ENCODE peak calls at places on chromosomes 4 and X, in five cellular contexts. One of them, this sample, is unnamed.

GRCh38 chr4:54637325-54637724 is 20.4 kb upstream of the KIT start:
- DNase-seq in tibial nerve: no peak
- DNase-seq in mucosa of descending colon: no peak
- DNase-seq in BE2C: no peak
- DNase-seq in mesendoderm: no peak
- DNase-seq in this sample: no peak

GRCh38 chr4:139651282-139652194 is 14.1 kb upstream of the MGST2 start:
- DNase-seq in mucosa of descending colon: peak; percentile 64
- DNase-seq in BE2C: peak; percentile 81
- DNase-seq in tibial nerve: peak; percentile 45
- DNase-seq in mesendoderm: peak; percentile 84
- DNase-seq in this sample: peak; percentile 83

GRCh38 chr4:25313194-25313895 is 771 bp downstream of the ZCCHC4 start:
- DNase-seq in mesendoderm: peak; percentile 27
- DNase-seq in BE2C: no peak
- DNase-seq in mucosa of descending colon: peak; percentile 32
- DNase-seq in tibial nerve: no peak
- DNase-seq in this sample: no peak

GRCh38 chrX:18377802-18378201 is 23.3 kb upstream of the SCML2 start:
- DNase-seq in mesendoderm: peak; percentile 60
- DNase-seq in BE2C: peak; percentile 36
- DNase-seq in tibial nerve: no peak
- DNase-seq in mucosa of descending colon: no peak
- DNase-seq in this sample: no peak

GRCh38 chrX:54416965-54417364 is 23.2 kb upstream of the TSR2 start:
- DNase-seq in mesendoderm: no peak
- DNase-seq in tibial nerve: no peak
- DNase-seq in BE2C: no peak
- DNase-seq in mucosa of descending colon: no peak
- DNase-seq in this sample: no peak

GRCh38 chr4:76981649-76982048 is 32.1 kb downstream of the SEPTIN11 start:
- DNase-seq in mesendoderm: no peak
- DNase-seq in tibial nerve: no peak
- DNase-seq in BE2C: no peak
- DNase-seq in mucosa of descending colon: no peak
- DNase-seq in this sample: no peak

GRCh38 chr4:53019485-53020382 is 157.6 kb downstream of the RASL11B start:
- DNase-seq in BE2C: no peak
- DNase-seq in tibial nerve: no peak
- DNase-seq in mucosa of descending colon: no peak
- DNase-seq in mesendoderm: no peak
- DNase-seq in this sample: no peak

GRCh38 chrX:78619829-78620228 is 39.3 kb downstream of the RTL3 start:
- DNase-seq in tibial nerve: no peak
- DNase-seq in BE2C: no peak
- DNase-seq in mesendoderm: no peak
- DNase-seq in mucosa of descending colon: peak; percentile 36
- DNase-seq in this sample: no peak

GRCh38 chr4:155522201-155522600 is 144.4 kb upstream of the GUCY1A1 start:
- DNase-seq in mucosa of descending colon: no peak
- DNase-seq in BE2C: no peak
- DNase-seq in mesendoderm: no peak
- DNase-seq in tibial nerve: no peak
- DNase-seq in this sample: no peak

GRCh38 chr4:6747690-6748068 is 31.7 kb downstream of the BLOC1S4 start:
- DNase-seq in mucosa of descending colon: peak; percentile 76
- DNase-seq in tibial nerve: no peak
- DNase-seq in BE2C: no peak
- DNase-seq in mesendoderm: no peak
- DNase-seq in this sample: no peak

GRCh38 chrX:114582698-114583395 is 1.0 kb upstream of the HTR2C start:
- DNase-seq in tibial nerve: no peak
- DNase-seq in BE2C: no peak
- DNase-seq in mucosa of descending colon: no peak
- DNase-seq in mesendoderm: peak; percentile 28
- DNase-seq in this sample: no peak

GRCh38 chr4:122772311-122772710 is 39.8 kb downstream of the BBS12 start:
- DNase-seq in BE2C: no peak
- DNase-seq in tibial nerve: no peak
- DNase-seq in mucosa of descending colon: no peak
- DNase-seq in mesendoderm: no peak
- DNase-seq in this sample: no peak

GRCh38 chrX:30573125-30573524 is 4.4 kb downstream of the TASL start:
- DNase-seq in BE2C: no peak
- DNase-seq in tibial nerve: no peak
- DNase-seq in mucosa of descending colon: no peak
- DNase-seq in mesendoderm: no peak
- DNase-seq in this sample: no peak

GRCh38 chr4:86896596-86896995 is 4.4 kb upstream of the C4orf36 start:
- DNase-seq in tibial nerve: no peak
- DNase-seq in mesendoderm: no peak
- DNase-seq in BE2C: peak; percentile 25
- DNase-seq in mucosa of descending colon: no peak
- DNase-seq in this sample: no peak

GRCh38 chr4:84232311-84233095 is 266.6 kb downstream of the NKX6-1 start:
- DNase-seq in BE2C: no peak
- DNase-seq in tibial nerve: no peak
- DNase-seq in mucosa of descending colon: no peak
- DNase-seq in mesendoderm: no peak
- DNase-seq in this sample: no peak

GRCh38 chr4:70473691-70474090 is 1.7 kb downstream of the MUC7 start:
- DNase-seq in BE2C: no peak
- DNase-seq in mesendoderm: no peak
- DNase-seq in mucosa of descending colon: no peak
- DNase-seq in tibial nerve: no peak
- DNase-seq in this sample: no peak
- H3K4me3 ChIP-seq in BE2C: no peak overlapping the region
- H3K4me3 ChIP-seq in mesendoderm: no peak overlapping the region
- H3K4me3 ChIP-seq in mucosa of descending colon: no peak overlapping the region
- H3K4me3 ChIP-seq in tibial nerve: no peak overlapping the region
- H3K4me3 ChIP-seq in this sample: no peak overlapping the region

GRCh38 chrX:418927-419729 is 32.4 kb upstream of the PPP2R3B start:
- DNase-seq in mucosa of descending colon: peak; percentile 6
- DNase-seq in tibial nerve: no peak
- DNase-seq in BE2C: no peak
- DNase-seq in mesendoderm: no peak
- DNase-seq in this sample: no peak

GRCh38 chrX:410296-410695 is 23.6 kb upstream of the PPP2R3B start:
- DNase-seq in mucosa of descending colon: no peak
- DNase-seq in mesendoderm: no peak
- DNase-seq in BE2C: no peak
- DNase-seq in tibial nerve: no peak
- DNase-seq in this sample: no peak

GRCh38 chrX:413322-414201 is 26.9 kb upstream of the PPP2R3B start:
- DNase-seq in mesendoderm: peak; percentile 68
- DNase-seq in tibial nerve: no peak
- DNase-seq in mucosa of descending colon: no peak
- DNase-seq in BE2C: no peak
- DNase-seq in this sample: peak; percentile 76
- H3K4me3 ChIP-seq in mesendoderm: no peak overlapping the region
- H3K4me3 ChIP-seq in tibial nerve: no peak overlapping the region
- H3K4me3 ChIP-seq in mucosa of descending colon: no peak overlapping the region
- H3K4me3 ChIP-seq in BE2C: no peak overlapping the region
- H3K4me3 ChIP-seq in this sample: peak overlapping the region; percentile 60

DNA sequence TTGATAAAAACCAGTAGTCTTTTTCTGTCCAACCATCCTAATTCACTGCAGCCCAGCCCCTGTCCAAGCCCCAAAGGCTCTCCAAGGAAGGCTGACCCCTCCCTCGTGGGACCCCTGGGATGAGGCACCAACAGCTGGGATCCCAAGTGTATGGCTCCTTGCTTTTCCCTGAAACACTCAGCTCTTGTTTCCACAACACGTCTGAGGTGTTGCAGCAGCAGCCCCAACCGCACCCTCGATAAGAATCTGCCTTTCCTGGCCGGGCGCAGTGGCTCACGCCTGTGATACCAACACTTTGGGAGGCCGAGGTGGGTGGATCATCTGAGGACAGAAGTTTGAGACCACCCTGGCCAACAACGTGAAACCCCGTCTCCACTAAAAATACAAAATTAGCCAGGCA is 17.0 kb upstream of the ATP6AP2 start:
- DNase-seq in mucosa of descending colon: no peak
- DNase-seq in mesendoderm: no peak
- DNase-seq in BE2C: no peak
- DNase-seq in tibial nerve: no peak
- DNase-seq in this sample: no peak
- H3K4me3 ChIP-seq in mucosa of descending colon: no peak overlapping the region
- H3K4me3 ChIP-seq in mesendoderm: no peak overlapping the region
- H3K4me3 ChIP-seq in BE2C: no peak overlapping the region
- H3K4me3 ChIP-seq in tibial nerve: no peak overlapping the region
- H3K4me3 ChIP-seq in this sample: no peak overlapping the region

DNA sequence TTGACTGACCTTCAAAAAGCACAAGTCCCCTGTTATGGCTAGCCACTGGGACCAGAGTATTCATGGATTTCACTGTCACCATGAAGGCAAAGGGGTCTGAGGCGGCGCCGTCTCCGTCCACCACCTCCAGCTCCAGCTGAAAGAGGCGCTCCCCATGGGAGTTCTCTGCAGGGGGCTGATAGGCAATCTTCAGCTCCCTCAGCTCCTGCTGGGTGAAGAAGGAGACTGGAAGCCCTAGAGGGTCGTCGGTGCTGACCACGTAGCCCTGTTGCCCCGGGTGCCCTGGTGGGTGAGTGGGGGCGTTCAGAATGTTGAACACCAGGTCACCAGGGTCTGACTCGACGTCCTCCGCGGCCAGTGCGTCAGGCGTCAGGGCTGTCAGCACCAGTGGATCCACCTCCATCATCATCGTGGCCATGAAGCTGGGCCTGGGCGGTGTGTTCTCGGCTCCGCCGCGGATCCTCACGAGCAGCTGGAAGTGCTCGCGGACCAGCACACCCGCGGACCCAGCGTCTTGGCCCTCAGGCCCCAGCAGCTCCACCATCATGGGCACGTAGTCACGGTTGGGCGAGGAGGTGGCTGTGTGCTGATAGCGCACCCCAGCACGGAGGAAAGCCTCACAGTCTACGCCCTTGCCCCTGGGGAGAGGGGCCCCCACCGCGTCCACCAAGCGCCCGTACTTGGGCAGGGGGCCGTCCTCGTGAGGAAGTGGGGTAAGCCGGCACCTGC is 980 bp downstream of the FREM3 start:
- DNase-seq in tibial nerve: no peak
- DNase-seq in mesendoderm: no peak
- DNase-seq in mucosa of descending colon: no peak
- DNase-seq in BE2C: no peak
- DNase-seq in this sample: peak; percentile 25
- H3K4me3 ChIP-seq in tibial nerve: no peak overlapping the region
- H3K4me3 ChIP-seq in mesendoderm: no peak overlapping the region
- H3K4me3 ChIP-seq in mucosa of descending colon: no peak overlapping the region
- H3K4me3 ChIP-seq in BE2C: no peak overlapping the region
- H3K4me3 ChIP-seq in this sample: peak overlapping the region; percentile 59

GRCh38 chrX:107168259-107168658 is 38.0 kb downstream of the NUP62CL start:
- DNase-seq in tibial nerve: no peak
- DNase-seq in BE2C: no peak
- DNase-seq in mesendoderm: no peak
- DNase-seq in mucosa of descending colon: no peak
- DNase-seq in this sample: no peak
- H3K4me3 ChIP-seq in tibial nerve: no peak overlapping the region
- H3K4me3 ChIP-seq in BE2C: no peak overlapping the region
- H3K4me3 ChIP-seq in mesendoderm: no peak overlapping the region
- H3K4me3 ChIP-seq in mucosa of descending colon: no peak overlapping the region
- H3K4me3 ChIP-seq in this sample: no peak overlapping the region

GRCh38 chr4:176303938-176304337 is 15.8 kb upstream of the SPCS3 start:
- DNase-seq in mesendoderm: peak; percentile 90
- DNase-seq in tibial nerve: no peak
- DNase-seq in mucosa of descending colon: no peak
- DNase-seq in BE2C: no peak
- DNase-seq in this sample: no peak
- H3K4me3 ChIP-seq in mesendoderm: no peak overlapping the region
- H3K4me3 ChIP-seq in tibial nerve: no peak overlapping the region
- H3K4me3 ChIP-seq in mucosa of descending colon: no peak overlapping the region
- H3K4me3 ChIP-seq in BE2C: no peak overlapping the region
- H3K4me3 ChIP-seq in this sample: no peak overlapping the region

GRCh38 chr4:4860803-4861591 is 1.5 kb downstream of the MSX1 start:
- DNase-seq in BE2C: no peak
- DNase-seq in mucosa of descending colon: no peak
- DNase-seq in tibial nerve: no peak
- DNase-seq in mesendoderm: peak; percentile 64
- DNase-seq in this sample: no peak

GRCh38 chr4:4861592-4862551 is 2.4 kb downstream of the MSX1 start:
- DNase-seq in mucosa of descending colon: no peak
- DNase-seq in BE2C: no peak
- DNase-seq in mesendoderm: peak; percentile 30
- DNase-seq in tibial nerve: no peak
- DNase-seq in this sample: peak; percentile 26

GRCh38 chr4:4859010-4859798 is at the start of gene MSX1:
- DNase-seq in tibial nerve: peak; percentile 74
- DNase-seq in BE2C: peak; percentile 94
- DNase-seq in mesendoderm: peak; percentile 92
- DNase-seq in mucosa of descending colon: peak; percentile 84
- DNase-seq in this sample: peak; percentile 91

GRCh38 chr4:4859799-4860380 is 425 bp downstream of the MSX1 start:
- DNase-seq in BE2C: peak; percentile 37
- DNase-seq in mesendoderm: no peak
- DNase-seq in tibial nerve: no peak
- DNase-seq in mucosa of descending colon: no peak
- DNase-seq in this sample: no peak

GRCh38 chr4:4860381-4860802 is 927 bp downstream of the MSX1 start:
- DNase-seq in BE2C: no peak
- DNase-seq in mucosa of descending colon: no peak
- DNase-seq in mesendoderm: no peak
- DNase-seq in tibial nerve: no peak
- DNase-seq in this sample: no peak
- H3K4me3 ChIP-seq in BE2C: peak overlapping the region; percentile 55
- H3K4me3 ChIP-seq in mucosa of descending colon: no peak overlapping the region
- H3K4me3 ChIP-seq in mesendoderm: peak overlapping the region; percentile 37
- H3K4me3 ChIP-seq in tibial nerve: peak overlapping the region; percentile 54
- H3K4me3 ChIP-seq in this sample: peak overlapping the region; percentile 83

GRCh38 chrX:119468930-119469635 is 839 bp downstream of the SLC25A5 start:
- DNase-seq in tibial nerve: peak; percentile 74
- DNase-seq in mesendoderm: peak; percentile 83
- DNase-seq in BE2C: peak; percentile 87
- DNase-seq in mucosa of descending colon: peak; percentile 95
- DNase-seq in this sample: peak; percentile 94

GRCh38 chrX:119467842-119468185 is 430 bp upstream of the SLC25A5 start:
- DNase-seq in mucosa of descending colon: no peak
- DNase-seq in tibial nerve: no peak
- DNase-seq in BE2C: no peak
- DNase-seq in mesendoderm: no peak
- DNase-seq in this sample: no peak

GRCh38 chrX:119468186-119468929 is at the start of gene SLC25A5:
- DNase-seq in mucosa of descending colon: peak; percentile 90
- DNase-seq in mesendoderm: peak; percentile 89
- DNase-seq in BE2C: peak; percentile 88
- DNase-seq in tibial nerve: peak; percentile 45
- DNase-seq in this sample: peak; percentile 83

GRCh38 chrX:119466970-119467369 is 1.3 kb upstream of the SLC25A5 start:
- DNase-seq in BE2C: no peak
- DNase-seq in tibial nerve: no peak
- DNase-seq in mucosa of descending colon: no peak
- DNase-seq in mesendoderm: no peak
- DNase-seq in this sample: no peak

DNA sequence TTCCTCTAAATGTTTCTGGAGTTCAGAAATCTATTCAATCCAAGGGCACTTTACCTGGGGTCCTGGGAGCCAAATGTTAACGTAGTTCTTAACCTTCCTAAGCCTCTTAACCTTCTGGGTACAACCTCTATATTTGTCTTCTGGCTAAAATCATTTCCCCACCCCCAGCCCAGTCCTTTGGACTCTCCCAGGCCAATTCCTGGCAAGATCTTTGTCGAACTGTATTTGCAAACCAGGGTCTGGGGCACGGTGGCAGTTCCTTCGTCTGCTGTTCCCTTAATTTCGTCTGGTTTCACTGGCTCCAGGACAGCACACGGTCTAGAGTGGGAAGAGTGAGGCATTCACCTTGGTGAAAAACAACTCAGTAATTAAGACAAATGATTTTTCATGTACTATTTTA is 811 bp upstream of the SLC25A5 start:
- DNase-seq in mucosa of descending colon: no peak
- DNase-seq in mesendoderm: no peak
- DNase-seq in tibial nerve: no peak
- DNase-seq in BE2C: no peak
- DNase-seq in this sample: no peak
- H3K4me3 ChIP-seq in mucosa of descending colon: no peak overlapping the region
- H3K4me3 ChIP-seq in mesendoderm: no peak overlapping the region
- H3K4me3 ChIP-seq in tibial nerve: no peak overlapping the region
- H3K4me3 ChIP-seq in BE2C: no peak overlapping the region
- H3K4me3 ChIP-seq in this sample: peak overlapping the region; percentile 85

This sample was measured in psoas muscle.